ENCODE peak calls at places on chromosomes 6 and 20, in eight cellular contexts. One of them, this sample, is unnamed.

GRCh38 chr6:148682252-148682651 is 64.6 kb upstream of the UST start:
- DNase-seq in iris pigment epithelial cell: no peak
- DNase-seq in T-cell: no peak
- DNase-seq in NCI-H2081 treated with DMSO at 0.1 percent for 48 hours: no peak
- DNase-seq in mesendoderm: no peak
- DNase-seq in stimulated activated CD4-positive, alpha-beta T cell treated with anti-CD3 and anti-CD28 coated beads, Interleukin-2, amount 100 ng/mL, for 24 hours: no peak
- DNase-seq in nephron progenitor cell: no peak
- DNase-seq in D341Med: no peak
- DNase-seq in this sample: no peak

GRCh38 chr6:27604986-27605385 is 132.1 kb upstream of the ZNF184 start:
- DNase-seq in iris pigment epithelial cell: no peak
- DNase-seq in T-cell: no peak
- DNase-seq in NCI-H2081 treated with DMSO at 0.1 percent for 48 hours: no peak
- DNase-seq in mesendoderm: peak; percentile 81
- DNase-seq in stimulated activated CD4-positive, alpha-beta T cell treated with anti-CD3 and anti-CD28 coated beads, Interleukin-2, amount 100 ng/mL, for 24 hours: no peak
- DNase-seq in nephron progenitor cell: no peak
- DNase-seq in D341Med: no peak
- DNase-seq in this sample: no peak

GRCh38 chr6:20808984-20809383 is 274.7 kb downstream of the CDKAL1 start:
- DNase-seq in iris pigment epithelial cell: no peak
- DNase-seq in T-cell: no peak
- DNase-seq in NCI-H2081 treated with DMSO at 0.1 percent for 48 hours: no peak
- DNase-seq in mesendoderm: no peak
- DNase-seq in stimulated activated CD4-positive, alpha-beta T cell treated with anti-CD3 and anti-CD28 coated beads, Interleukin-2, amount 100 ng/mL, for 24 hours: no peak
- DNase-seq in nephron progenitor cell: no peak
- DNase-seq in D341Med: no peak
- DNase-seq in this sample: no peak

GRCh38 chr20:25249198-25249931 is 1.5 kb downstream of the PYGB start:
- DNase-seq in iris pigment epithelial cell: no peak
- DNase-seq in T-cell: no peak
- DNase-seq in NCI-H2081 treated with DMSO at 0.1 percent for 48 hours: no peak
- DNase-seq in mesendoderm: no peak
- DNase-seq in stimulated activated CD4-positive, alpha-beta T cell treated with anti-CD3 and anti-CD28 coated beads, Interleukin-2, amount 100 ng/mL, for 24 hours: no peak
- DNase-seq in nephron progenitor cell: no peak
- DNase-seq in D341Med: no peak
- DNase-seq in this sample: no peak

GRCh38 chr20:45725134-45725533 is 3.0 kb downstream of the SPINT4 start:
- DNase-seq in iris pigment epithelial cell: peak; percentile 19
- DNase-seq in T-cell: no peak
- DNase-seq in NCI-H2081 treated with DMSO at 0.1 percent for 48 hours: no peak
- DNase-seq in mesendoderm: no peak
- DNase-seq in stimulated activated CD4-positive, alpha-beta T cell treated with anti-CD3 and anti-CD28 coated beads, Interleukin-2, amount 100 ng/mL, for 24 hours: no peak
- DNase-seq in nephron progenitor cell: no peak
- DNase-seq in D341Med: no peak
- DNase-seq in this sample: peak; percentile 67

GRCh38 chr6:70108230-70108629 is 194.7 kb downstream of the COL9A1 start:
- DNase-seq in iris pigment epithelial cell: peak; percentile 39
- DNase-seq in T-cell: no peak
- DNase-seq in NCI-H2081 treated with DMSO at 0.1 percent for 48 hours: no peak
- DNase-seq in mesendoderm: peak; percentile 54
- DNase-seq in stimulated activated CD4-positive, alpha-beta T cell treated with anti-CD3 and anti-CD28 coated beads, Interleukin-2, amount 100 ng/mL, for 24 hours: no peak
- DNase-seq in nephron progenitor cell: no peak
- DNase-seq in D341Med: peak; percentile 30
- DNase-seq in this sample: no peak

GRCh38 chr20:24963672-24964517 is 14.8 kb downstream of the CST7 start:
- DNase-seq in iris pigment epithelial cell: no peak
- DNase-seq in T-cell: no peak
- DNase-seq in NCI-H2081 treated with DMSO at 0.1 percent for 48 hours: no peak
- DNase-seq in mesendoderm: no peak
- DNase-seq in stimulated activated CD4-positive, alpha-beta T cell treated with anti-CD3 and anti-CD28 coated beads, Interleukin-2, amount 100 ng/mL, for 24 hours: no peak
- DNase-seq in nephron progenitor cell: no peak
- DNase-seq in D341Med: no peak
- DNase-seq in this sample: no peak

GRCh38 chr6:41801380-41801779 is 13.9 kb downstream of the TOMM6 start:
- DNase-seq in iris pigment epithelial cell: peak; percentile 43
- DNase-seq in T-cell: no peak
- DNase-seq in NCI-H2081 treated with DMSO at 0.1 percent for 48 hours: no peak
- DNase-seq in mesendoderm: no peak
- DNase-seq in stimulated activated CD4-positive, alpha-beta T cell treated with anti-CD3 and anti-CD28 coated beads, Interleukin-2, amount 100 ng/mL, for 24 hours: no peak
- DNase-seq in nephron progenitor cell: no peak
- DNase-seq in D341Med: no peak
- DNase-seq in this sample: no peak

GRCh38 chr6:104472245-104472644 is 387.5 kb downstream of the HACE1 start:
- DNase-seq in iris pigment epithelial cell: no peak
- DNase-seq in T-cell: no peak
- DNase-seq in NCI-H2081 treated with DMSO at 0.1 percent for 48 hours: peak; percentile 78
- DNase-seq in mesendoderm: no peak
- DNase-seq in stimulated activated CD4-positive, alpha-beta T cell treated with anti-CD3 and anti-CD28 coated beads, Interleukin-2, amount 100 ng/mL, for 24 hours: no peak
- DNase-seq in nephron progenitor cell: no peak
- DNase-seq in D341Med: no peak
- DNase-seq in this sample: no peak

GRCh38 chr20:8670207-8670899 is 398.5 kb upstream of the PLCB4 start:
- DNase-seq in iris pigment epithelial cell: no peak
- DNase-seq in T-cell: no peak
- DNase-seq in NCI-H2081 treated with DMSO at 0.1 percent for 48 hours: no peak
- DNase-seq in mesendoderm: no peak
- DNase-seq in stimulated activated CD4-positive, alpha-beta T cell treated with anti-CD3 and anti-CD28 coated beads, Interleukin-2, amount 100 ng/mL, for 24 hours: no peak
- DNase-seq in nephron progenitor cell: no peak
- DNase-seq in D341Med: no peak
- DNase-seq in this sample: no peak

GRCh38 chr20:25865715-25866656 is 169.3 kb upstream of the ZNF337 start:
- DNase-seq in iris pigment epithelial cell: peak; percentile 71
- DNase-seq in T-cell: no peak
- DNase-seq in NCI-H2081 treated with DMSO at 0.1 percent for 48 hours: no peak
- DNase-seq in mesendoderm: peak; percentile 84
- DNase-seq in stimulated activated CD4-positive, alpha-beta T cell treated with anti-CD3 and anti-CD28 coated beads, Interleukin-2, amount 100 ng/mL, for 24 hours: peak; percentile 81
- DNase-seq in nephron progenitor cell: peak; percentile 78
- DNase-seq in D341Med: peak; percentile 84
- DNase-seq in this sample: peak; percentile 85

GRCh38 chr20:4814696-4815252 is 93.1 kb downstream of the PRND start:
- DNase-seq in iris pigment epithelial cell: no peak
- DNase-seq in T-cell: peak; percentile 44
- DNase-seq in NCI-H2081 treated with DMSO at 0.1 percent for 48 hours: no peak
- DNase-seq in mesendoderm: no peak
- DNase-seq in stimulated activated CD4-positive, alpha-beta T cell treated with anti-CD3 and anti-CD28 coated beads, Interleukin-2, amount 100 ng/mL, for 24 hours: peak; percentile 62
- DNase-seq in nephron progenitor cell: no peak
- DNase-seq in D341Med: no peak
- DNase-seq in this sample: peak; percentile 42

GRCh38 chr6:32109114-32109764 is at the start of gene TNXB:
- DNase-seq in iris pigment epithelial cell: no peak
- DNase-seq in T-cell: no peak
- DNase-seq in NCI-H2081 treated with DMSO at 0.1 percent for 48 hours: no peak
- DNase-seq in mesendoderm: no peak
- DNase-seq in stimulated activated CD4-positive, alpha-beta T cell treated with anti-CD3 and anti-CD28 coated beads, Interleukin-2, amount 100 ng/mL, for 24 hours: no peak
- DNase-seq in nephron progenitor cell: no peak
- DNase-seq in D341Med: no peak
- DNase-seq in this sample: no peak

GRCh38 chr6:157621401-157621800 is 201.6 kb upstream of the SNX9 start:
- DNase-seq in iris pigment epithelial cell: no peak
- DNase-seq in T-cell: no peak
- DNase-seq in NCI-H2081 treated with DMSO at 0.1 percent for 48 hours: no peak
- DNase-seq in mesendoderm: no peak
- DNase-seq in stimulated activated CD4-positive, alpha-beta T cell treated with anti-CD3 and anti-CD28 coated beads, Interleukin-2, amount 100 ng/mL, for 24 hours: no peak
- DNase-seq in nephron progenitor cell: no peak
- DNase-seq in D341Med: no peak
- DNase-seq in this sample: no peak

GRCh38 chr6:147040041-147040440 is 164.2 kb upstream of the STXBP5 start:
- DNase-seq in iris pigment epithelial cell: peak; percentile 50
- DNase-seq in T-cell: no peak
- DNase-seq in NCI-H2081 treated with DMSO at 0.1 percent for 48 hours: no peak
- DNase-seq in mesendoderm: no peak
- DNase-seq in stimulated activated CD4-positive, alpha-beta T cell treated with anti-CD3 and anti-CD28 coated beads, Interleukin-2, amount 100 ng/mL, for 24 hours: no peak
- DNase-seq in nephron progenitor cell: no peak
- DNase-seq in D341Med: no peak
- DNase-seq in this sample: no peak

GRCh38 chr20:21522479-21523397 is 8.9 kb upstream of the NKX2-2 start:
- DNase-seq in iris pigment epithelial cell: no peak
- DNase-seq in T-cell: no peak
- DNase-seq in NCI-H2081 treated with DMSO at 0.1 percent for 48 hours: no peak
- DNase-seq in mesendoderm: peak; percentile 31
- DNase-seq in stimulated activated CD4-positive, alpha-beta T cell treated with anti-CD3 and anti-CD28 coated beads, Interleukin-2, amount 100 ng/mL, for 24 hours: no peak
- DNase-seq in nephron progenitor cell: peak; percentile 58
- DNase-seq in D341Med: peak; percentile 76
- DNase-seq in this sample: no peak